ENCODE peak calls at places on chromosome 18, in seven cellular contexts. R is stimulated activated CD4-positive, alpha-beta T cell treated with anti-CD3 and anti-CD28 coated beads, TNF-alpha, amount 100 ng/mL, for 4 hours; T is anterior cingulate cortex; X is GM10248; C is activated CD4-positive, alpha-beta T cell treated with anti-CD3 and anti-CD28 coated beads, Interleukin-2, amount 10 ng/mL, durations not matched to agents 7 days and 5 days; Q is GF-D8; L is astrocyte of the spinal cord. I is an unnamed sample.

GRCh38 chr18:22604390-22604985 is 186.8 kb upstream of the CTAGE1 start:
- DNase-seq in R (no peak), T (no peak), X (no peak), C (no peak), Q (no peak), L (peak; percentile 47), I (no peak)

GRCh38 chr18:4068552-4069158 is 386.5 kb downstream of the DLGAP1 start:
- DNase-seq in R (no peak), T (peak; percentile 1), X (peak; percentile 22), C (peak; percentile 48), Q (no peak), L (peak; percentile 51), I (peak; percentile 46)

GRCh38 chr18:49572935-49573334 is 11.1 kb downstream of the LIPG start:
- DNase-seq in R (no peak), T (peak; percentile 59), X (no peak), C (no peak), Q (no peak), L (no peak), I (no peak)

GRCh38 chr18:75088021-75088506 is 120.9 kb downstream of the PTGR3 start:
- DNase-seq in R (no peak), T (no peak), X (no peak), C (no peak), Q (no peak), L (no peak), I (no peak)

GRCh38 chr18:49031511-49032188 is 80.9 kb upstream of the SMAD7 start:
- DNase-seq in R (no peak), T (no peak), X (no peak), C (peak; percentile 4), Q (no peak), L (no peak), I (no peak)

GRCh38 chr18:34117319-34117718 is 107.4 kb downstream of the NOL4 start:
- DNase-seq in R (no peak), T (no peak), X (no peak), C (no peak), Q (no peak), L (no peak), I (no peak)

GRCh38 chr18:50341443-50341842 is 33.4 kb upstream of the SKA1 start:
- DNase-seq in R (no peak), T (no peak), X (no peak), C (no peak), Q (no peak), L (no peak), I (no peak)

GRCh38 chr18:58608216-58608615 is 20.7 kb downstream of the ALPK2 start:
- DNase-seq in R (no peak), T (no peak), X (no peak), C (no peak), Q (no peak), L (no peak), I (no peak)

GRCh38 chr18:61551586-61551985 is 218.4 kb downstream of the CDH20 start:
- DNase-seq in R (no peak), T (no peak), X (peak; percentile 55), C (peak; percentile 39), Q (no peak), L (peak; percentile 86), I (peak; percentile 86)

GRCh38 chr18:27366151-27366550 is 181.0 kb upstream of the CHST9 start:
- DNase-seq in R (no peak), T (no peak), X (no peak), C (no peak), Q (no peak), L (no peak), I (no peak)

GRCh38 chr18:2597639-2598038 is 26.3 kb downstream of the NDC80 start:
- DNase-seq in R (no peak), T (no peak), X (no peak), C (no peak), Q (no peak), L (no peak), I (no peak)

GRCh38 chr18:7808992-7809391 is 241.9 kb downstream of the PTPRM start:
- DNase-seq in R (no peak), T (no peak), X (no peak), C (no peak), Q (no peak), L (no peak), I (no peak)

GRCh38 chr18:31901063-31901462 is 41.9 kb downstream of the TRAPPC8 start:
- DNase-seq in R (no peak), T (no peak), X (no peak), C (no peak), Q (no peak), L (no peak), I (no peak)

GRCh38 chr18:13237073-13237472 is 18.5 kb downstream of the LDLRAD4 start:
- DNase-seq in R (no peak), T (no peak), X (no peak), C (no peak), Q (no peak), L (no peak), I (no peak)

GRCh38 chr18:68219867-68220266 is 495.0 kb downstream of the TMX3 start:
- DNase-seq in R (no peak), T (no peak), X (no peak), C (no peak), Q (no peak), L (no peak), I (no peak)

GRCh38 chr18:46478796-46479195 is 178.2 kb downstream of the LOXHD1 start:
- DNase-seq in R (no peak), T (no peak), X (no peak), C (no peak), Q (no peak), L (no peak), I (no peak)

GRCh38 chr18:63150942-63151421 is 168.6 kb downstream of the BCL2 start:
- DNase-seq in R (no peak), T (no peak), X (no peak), C (no peak), Q (no peak), L (no peak), I (no peak)

GRCh38 chr18:24846133-24846532 is 385.7 kb downstream of the HRH4 start:
- DNase-seq in R (no peak), T (no peak), X (no peak), C (no peak), Q (no peak), L (no peak), I (no peak)

GRCh38 chr18:3935316-3935715 is 485.3 kb downstream of the TGIF1 start:
- DNase-seq in R (no peak), T (no peak), X (no peak), C (no peak), Q (no peak), L (no peak), I (no peak)

GRCh38 chr18:51778115-51778514 is 561.9 kb upstream of the DCC start:
- DNase-seq in R (no peak), T (no peak), X (no peak), C (no peak), Q (no peak), L (no peak), I (no peak)

GRCh38 chr18:36608107-36608506 is 220.7 kb downstream of the TPGS2 start:
- DNase-seq in R (no peak), T (no peak), X (no peak), C (no peak), Q (no peak), L (no peak), I (no peak)

GRCh38 chr18:55489742-55490055 is 98.3 kb downstream of the TCF4 start:
- DNase-seq in R (no peak), T (no peak), X (peak; percentile 18), C (no peak), Q (no peak), L (no peak), I (no peak)

GRCh38 chr18:13422541-13423147 is 204.1 kb downstream of the LDLRAD4 start:
- DNase-seq in R (no peak), T (no peak), X (no peak), C (no peak), Q (no peak), L (no peak), I (no peak)

GRCh38 chr18:23270999-23271680 is 135.9 kb downstream of the CABLES1 start:
- DNase-seq in R (no peak), T (no peak), X (no peak), C (no peak), Q (no peak), L (no peak), I (no peak)

GRCh38 chr18:46419391-46420141 is 237.5 kb downstream of the LOXHD1 start:
- DNase-seq in R (no peak), T (no peak), X (no peak), C (no peak), Q (no peak), L (no peak), I (no peak)

GRCh38 chr18:79402977-79403722 is 7.4 kb downstream of the NFATC1 start:
- DNase-seq in R (no peak), T (peak; percentile 83), X (no peak), C (peak; percentile 42), Q (peak; percentile 86), L (no peak), I (no peak)

GRCh38 chr18:55113800-55114199 is 154.5 kb upstream of the CCDC68 start:
- DNase-seq in R (no peak), T (no peak), X (no peak), C (no peak), Q (no peak), L (no peak), I (no peak)

GRCh38 chr18:11324956-11325873 is 175.8 kb upstream of the PIEZO2 start:
- DNase-seq in R (no peak), T (no peak), X (peak; percentile 59), C (no peak), Q (no peak), L (peak; percentile 91), I (peak; percentile 96)

GRCh38 chr18:62420513-62421209 is 95.6 kb downstream of the TNFRSF11A start:
- DNase-seq in R (peak; percentile 67), T (no peak), X (peak; percentile 65), C (peak; percentile 82), Q (peak; percentile 37), L (peak; percentile 40), I (peak; percentile 85)

GRCh38 chr18:41490861-41491260 is 464.2 kb upstream of the PIK3C3 start:
- DNase-seq in R (no peak), T (no peak), X (no peak), C (no peak), Q (no peak), L (no peak), I (no peak)

GRCh38 chr18:22040527-22040926 is 128.9 kb upstream of the GATA6 start:
- DNase-seq in R (no peak), T (no peak), X (no peak), C (no peak), Q (no peak), L (no peak), I (no peak)

GRCh38 chr18:24176727-24177416 is 38.0 kb downstream of the CABYR start:
- DNase-seq in R (no peak), T (peak; percentile 61), X (peak; percentile 66), C (peak; percentile 24), Q (no peak), L (peak; percentile 48), I (peak; percentile 71)

GRCh38 chr18:22020127-22020866 is 149.1 kb upstream of the GATA6 start:
- DNase-seq in R (no peak), T (no peak), X (no peak), C (no peak), Q (no peak), L (no peak), I (no peak)

GRCh38 chr18:21740474-21740723 is 193 bp upstream of the MIB1 start:
- DNase-seq in R (no peak), T (peak; percentile 99), X (peak; percentile 97), C (peak; percentile 97), Q (peak; percentile 97), L (no peak), I (peak; percentile 97)

I was measured in ELR.